ENCODE peak calls at places on chromosome 3, in six cellular contexts. C, R, K, L, P and I are unnamed samples.
A peak's percentile ranks its signal among the peaks of the same experiment; 100 is the strongest.

GRCh38 chr3:142088522-142088921 is 60.8 kb downstream of the TFDP2 start:
- DNase-seq in C (no peak), R (no peak), K (no peak), L (no peak), P (no peak), I (peak; percentile 92)

GRCh38 chr3:26236511-26236910 is 386.1 kb upstream of the LRRC3B start:
- DNase-seq in C (no peak), R (no peak), K (no peak), L (no peak), P (no peak), I (no peak)

GRCh38 chr3:136604961-136605360 is 147.2 kb downstream of the STAG1 start:
- DNase-seq in C (no peak), R (no peak), K (no peak), L (no peak), P (no peak), I (no peak)

GRCh38 chr3:177624523-177625495 is 427.5 kb upstream of the TBL1XR1 start:
- DNase-seq in C (no peak), R (no peak), K (no peak), L (no peak), P (no peak), I (no peak)

GRCh38 chr3:18988619-18989229 is 159.6 kb upstream of the KCNH8 start:
- DNase-seq in C (no peak), R (no peak), K (no peak), L (no peak), P (peak; percentile 33), I (peak; percentile 54)

GRCh38 chr3:30372837-30373236 is 233.6 kb upstream of the TGFBR2 start:
- DNase-seq in C (no peak), R (no peak), K (no peak), L (no peak), P (no peak), I (no peak)

GRCh38 chr3:197356741-197357140 is 58.3 kb upstream of the DLG1 start:
- DNase-seq in C (no peak), R (no peak), K (no peak), L (no peak), P (no peak), I (peak; percentile 85)

GRCh38 chr3:112004664-112005063 is 5.9 kb downstream of the TAGLN3 start:
- DNase-seq in C (no peak), R (no peak), K (no peak), L (no peak), P (no peak), I (no peak)

GRCh38 chr3:108153451-108153981 is 62.7 kb upstream of the CD47 start:
- DNase-seq in C (peak; percentile 73), R (peak; percentile 3), K (no peak), L (peak; percentile 30), P (peak; percentile 80), I (peak; percentile 76)

GRCh38 chr3:133276594-133276993 is 123.3 kb upstream of the BFSP2 start:
- DNase-seq in C (no peak), R (no peak), K (no peak), L (no peak), P (no peak), I (peak; percentile 16)